ENCODE peak calls at places on chromosomes 1 and 21, in seven cellular contexts. S is effector CD4-positive, alpha-beta T cell; K is GM12864; O is H4; J is cardiac muscle cell; M is Ammon's horn; E is activated naive CD8-positive, alpha-beta T cell treated with anti-CD3 and anti-CD28 coated beads for 36 hours. X is an unnamed sample.

GRCh38 chr1:51189421-51190073 is 46.5 kb upstream of the RNF11 start:
- DNase-seq in K (peak), O (peak), M (peak), E (peak), J (peak), S (peak), X (peak)

GRCh38 chr1:191582169-191582568 is 576.1 kb upstream of the RGS18 start:
- DNase-seq in J (no peak), O (no peak), K (no peak), E (no peak), S (no peak), M (no peak), X (no peak)

GRCh38 chr1:116820362-116820761 is 66.1 kb downstream of the CD2 start:
- DNase-seq in J (no peak), E (no peak), K (no peak), S (no peak), M (peak), O (peak), X (no peak)

GRCh38 chr1:229234870-229235472 is 35.9 kb upstream of the RAB4A start:
- DNase-seq in O (no peak), M (no peak), S (no peak), K (no peak), J (no peak), E (no peak), X (no peak)

GRCh38 chr1:1170891-1171550 is 2.7 kb upstream of the TTLL10 start:
- DNase-seq in O (no peak), M (no peak), E (no peak), S (no peak), K (no peak), J (no peak), X (peak)

GRCh38 chr1:113935176-113935575 is 6.1 kb downstream of the HIPK1 start:
- DNase-seq in E (no peak), M (no peak), S (no peak), J (no peak), O (no peak), K (no peak), X (no peak)

GRCh38 chr1:112557385-112557784 is 48.6 kb downstream of the WNT2B start:
- DNase-seq in M (no peak), S (no peak), K (no peak), E (no peak), O (no peak), J (no peak), X (no peak)

GRCh38 chr21:42568834-42569731 is 55.4 kb downstream of the SLC37A1 start:
- DNase-seq in S (no peak), E (no peak), M (no peak), K (no peak), O (no peak), J (no peak), X (no peak)

GRCh38 chr1:7387053-7387861 is 383.8 kb upstream of the VAMP3 start:
- DNase-seq in S (no peak), O (no peak), K (no peak), E (no peak), J (no peak), M (no peak), X (no peak)

X was measured in BE2C.